ENCODE peak calls at places on chromosomes 5 and 9, in six cellular contexts. I is osteocyte, Z is EL, V is NCI-H748 treated with DMSO at 0.1 percent for 48 hours, A is cardiac muscle cell, J is IMR-90. Q is an unnamed sample.
A peak's percentile ranks its signal among the peaks of the same experiment; 100 is the strongest.

GRCh38 chr5:138573949-138574670 is 1.1 kb downstream of the HSPA9 start:
- DNase-seq in J (peak; percentile 52), A (no peak), Z (peak; percentile 39), I (no peak), V (no peak), Q (no peak)

GRCh38 chr9:119368681-119369581 is at the start of gene BRINP1:
- DNase-seq in A (peak; percentile 46), V (no peak), I (no peak), Z (peak; percentile 1), J (no peak), Q (peak; percentile 82)

GRCh38 chr5:139473565-139473964 is 2.8 kb downstream of the SMIM33 start:
- DNase-seq in V (no peak), I (no peak), J (no peak), Z (peak; percentile 31), A (peak; percentile 37), Q (no peak)

GRCh38 chr5:62720036-62720441 is 141.4 kb downstream of the LRRC70 start:
- DNase-seq in I (no peak), A (peak; percentile 41), Z (peak; percentile 5), J (peak; percentile 21), V (no peak), Q (peak; percentile 71)

GRCh38 chr9:36450110-36450732 is 50.2 kb upstream of the RNF38 start:
- DNase-seq in Z (peak; percentile 48), V (peak; percentile 11), A (peak; percentile 68), I (no peak), J (peak; percentile 57), Q (no peak)

GRCh38 chr5:74056789-74057164 is 430.8 kb downstream of the ARHGEF28 start:
- DNase-seq in I (no peak), Z (peak; percentile 35), J (peak; percentile 33), A (peak; percentile 55), V (no peak), Q (no peak)

GRCh38 chr9:6788175-6789016 is 30.6 kb downstream of the KDM4C start:
- DNase-seq in V (no peak), Z (peak; percentile 68), I (peak; percentile 36), J (peak; percentile 58), A (peak; percentile 44), Q (no peak)

GRCh38 chr5:87405472-87406155 is 7.1 kb downstream of the CCNH start:
- DNase-seq in A (no peak), V (no peak), J (no peak), Z (no peak), I (no peak), Q (no peak)

GRCh38 chr5:114332925-114333324 is 28.9 kb upstream of the KCNN2 start:
- DNase-seq in I (no peak), Z (no peak), V (no peak), A (no peak), J (peak; percentile 24), Q (no peak)

GRCh38 chr5:160486573-160486972 is 64.9 kb downstream of the PTTG1 start:
- DNase-seq in Z (no peak), J (no peak), A (no peak), I (no peak), V (no peak), Q (no peak)

GRCh38 chr9:100690438-100690837 is 112.6 kb downstream of the CAVIN4 start:
- DNase-seq in V (peak; percentile 82), J (no peak), A (no peak), Z (no peak), I (no peak), Q (no peak)

GRCh38 chr5:111755264-111755941 is 1.6 kb downstream of the NREP start:
- DNase-seq in Z (no peak), J (no peak), V (no peak), I (no peak), A (no peak), Q (no peak)

GRCh38 chr9:124352616-124353015 is 62.6 kb downstream of the PSMB7 start:
- DNase-seq in J (peak; percentile 29), I (no peak), A (no peak), V (no peak), Z (no peak), Q (no peak)

GRCh38 chr5:32462618-32463017 is 18.1 kb upstream of the ZFR start:
- DNase-seq in Z (peak; percentile 86), A (no peak), J (peak; percentile 71), I (no peak), V (no peak), Q (no peak)

GRCh38 chr9:74718709-74719108 is 169.0 kb downstream of the TRPM6 start:
- DNase-seq in J (no peak), V (no peak), A (no peak), I (no peak), Z (no peak), Q (no peak)

GRCh38 chr5:179387151-179388110 is 42.2 kb upstream of the ADAMTS2 start:
- DNase-seq in I (peak; percentile 75), V (no peak), A (no peak), Z (no peak), J (no peak), Q (peak; percentile 53)

GRCh38 chr5:178318382-178318781 is 85.8 kb upstream of the PHYKPL start:
- DNase-seq in I (no peak), V (no peak), J (no peak), A (no peak), Z (no peak), Q (no peak)

GRCh38 chr5:112907166-112907611 is 14.8 kb downstream of the REEP5 start:
- DNase-seq in V (no peak), A (no peak), I (peak; percentile 42), Z (no peak), J (no peak), Q (no peak)

GRCh38 chr9:108478431-108478837 is 377.4 kb downstream of the ACTL7B start:
- DNase-seq in I (no peak), Z (peak; percentile 90), V (no peak), A (peak; percentile 92), J (peak; percentile 90), Q (no peak)

GRCh38 chr5:969421-969839 is 39.2 kb upstream of the NKD2 start:
- DNase-seq in Z (no peak), J (peak; percentile 5), A (peak; percentile 92), V (no peak), I (peak; percentile 34), Q (no peak)

GRCh38 chr5:169413416-169413815 is 112.5 kb upstream of the SLIT3 start:
- DNase-seq in V (no peak), A (no peak), I (no peak), Z (peak; percentile 47), J (no peak), Q (no peak)

Q was measured in type B pancreatic cell.